ENCODE peak calls at places on chromosomes 13 and 19, in nine cellular contexts. O is ovary, P is heart left ventricle, Y is gastrocnemius medialis, Q is tibial nerve, F is adrenal gland, J is A549, L is stomach, N is body of pancreas. B is an unnamed sample.

GRCh38 chr13:44308352-44308751 is 65.3 kb upstream of the SERP2 start:
- DNase-seq in O (no peak), P (no peak), Y (no peak), Q (no peak), F (no peak), J (no peak), L (no peak), N (no peak), B (no peak)

GRCh38 chr13:113367771-113368170 is 3.8 kb upstream of the GRTP1 start:
- DNase-seq in O (no peak), P (no peak), Y (no peak), Q (no peak), F (no peak), J (no peak), L (peak), N (no peak), B (no peak)

GRCh38 chr13:74305876-74306275 is 171.7 kb upstream of the KLF12 start:
- DNase-seq in O (no peak), P (no peak), Y (no peak), Q (no peak), F (no peak), J (no peak), L (no peak), N (no peak), B (no peak)

GRCh38 chr19:12940897-12941296 is 2.5 kb downstream of the CALR start:
- DNase-seq in O (no peak), P (no peak), Y (no peak), Q (no peak), F (no peak), J (no peak), L (no peak), N (no peak), B (no peak)

GRCh38 chr13:47632311-47632710 is 368.8 kb downstream of the SUCLA2 start:
- DNase-seq in O (no peak), P (no peak), Y (no peak), Q (no peak), F (no peak), J (no peak), L (no peak), N (no peak), B (no peak)

GRCh38 chr13:41700790-41701310 is 243.5 kb downstream of the RGCC start:
- DNase-seq in O (no peak), P (peak), Y (no peak), Q (no peak), F (peak), J (no peak), L (no peak), N (peak), B (no peak)

GRCh38 chr19:51271015-51271600 is 20.2 kb downstream of the SIGLECL1 start:
- DNase-seq in O (no peak), P (no peak), Y (no peak), Q (no peak), F (no peak), J (no peak), L (no peak), N (no peak), B (no peak)

GRCh38 chr19:5038631-5039271 is 69.8 kb downstream of the KDM4B start:
- DNase-seq in O (no peak), P (no peak), Y (no peak), Q (no peak), F (no peak), J (peak), L (peak), N (no peak), B (no peak)

GRCh38 chr19:34962281-34962944 is 1.6 kb downstream of the ZNF792 start:
- DNase-seq in O (no peak), P (peak), Y (no peak), Q (no peak), F (no peak), J (no peak), L (no peak), N (peak), B (no peak)

GRCh38 chr13:109764474-109765292 is 21.7 kb downstream of the IRS2 start:
- DNase-seq in O (no peak), P (no peak), Y (peak), Q (no peak), F (no peak), J (no peak), L (no peak), N (no peak), B (no peak)

GRCh38 chr13:44305845-44306244 is 67.8 kb upstream of the SERP2 start:
- DNase-seq in O (no peak), P (no peak), Y (no peak), Q (no peak), F (no peak), J (no peak), L (peak), N (no peak), B (peak)

GRCh38 chr19:29683009-29683408 is 17.7 kb downstream of the PLEKHF1 start:
- DNase-seq in O (no peak), P (no peak), Y (no peak), Q (no peak), F (no peak), J (no peak), L (no peak), N (no peak), B (no peak)

GRCh38 chr13:66689037-66689619 is 541.0 kb downstream of the PCDH9 start:
- DNase-seq in O (no peak), P (no peak), Y (no peak), Q (no peak), F (no peak), J (no peak), L (no peak), N (no peak), B (no peak)

GRCh38 chr13:50801087-50801931 is 42.2 kb downstream of the DLEU7 start:
- DNase-seq in O (peak), P (peak), Y (peak), Q (no peak), F (peak), J (peak), L (peak), N (peak), B (peak)

GRCh38 chr19:32691952-32692726 is 518 bp downstream of the NUDT19 start:
- DNase-seq in O (peak), P (peak), Y (peak), Q (no peak), F (peak), J (no peak), L (peak), N (peak), B (peak)

GRCh38 chr19:43504426-43505185 is at the start of gene PHLDB3:
- DNase-seq in O (peak), P (peak), Y (no peak), Q (no peak), F (peak), J (no peak), L (peak), N (peak), B (peak)

GRCh38 chr13:27177852-27178251 is 6.2 kb upstream of the USP12 start:
- DNase-seq in O (no peak), P (no peak), Y (no peak), Q (no peak), F (no peak), J (no peak), L (no peak), N (no peak), B (no peak)

GRCh38 chr19:5787554-5788182 is 3.1 kb upstream of the PRR22 start:
- DNase-seq in O (no peak), P (no peak), Y (no peak), Q (no peak), F (no peak), J (no peak), L (no peak), N (no peak), B (no peak)

GRCh38 chr13:23749288-23749880 is 139.8 kb downstream of the MIPEP start:
- DNase-seq in O (no peak), P (no peak), Y (no peak), Q (no peak), F (no peak), J (no peak), L (no peak), N (no peak), B (no peak)

GRCh38 chr19:42538841-42539709 is 10.8 kb upstream of the CEACAM1 start:
- DNase-seq in O (no peak), P (no peak), Y (no peak), Q (no peak), F (peak), J (no peak), L (no peak), N (no peak), B (no peak)

GRCh38 chr13:110520431-110521295 is 40.9 kb downstream of the RAB20 start:
- DNase-seq in O (peak), P (peak), Y (peak), Q (peak), F (peak), J (no peak), L (peak), N (peak), B (peak)

GRCh38 chr13:109345433-109345941 is 440.9 kb downstream of the IRS2 start:
- DNase-seq in O (no peak), P (no peak), Y (no peak), Q (no peak), F (no peak), J (no peak), L (no peak), N (no peak), B (no peak)

GRCh38 chr19:3151563-3152430 is 16.0 kb downstream of the GNA15 start:
- DNase-seq in O (no peak), P (no peak), Y (no peak), Q (no peak), F (no peak), J (no peak), L (no peak), N (no peak), B (no peak)

GRCh38 chr13:23322353-23323336 is 110.9 kb downstream of the SACS start:
- DNase-seq in O (no peak), P (no peak), Y (peak), Q (no peak), F (no peak), J (no peak), L (no peak), N (no peak), B (no peak)

GRCh38 chr13:52879950-52880650 is 31.7 kb upstream of the PCDH8 start:
- DNase-seq in O (no peak), P (no peak), Y (no peak), Q (no peak), F (no peak), J (no peak), L (no peak), N (no peak), B (no peak)

GRCh38 chr13:107480130-107480529 is 735.2 kb downstream of the LIG4 start:
- DNase-seq in O (no peak), P (no peak), Y (no peak), Q (no peak), F (no peak), J (no peak), L (no peak), N (no peak), B (no peak)

GRCh38 chr13:65378943-65379519 is 1851.1 kb downstream of the PCDH9 start:
- DNase-seq in O (no peak), P (no peak), Y (no peak), Q (no peak), F (no peak), J (no peak), L (no peak), N (no peak), B (no peak)

GRCh38 chr13:50627111-50627510 is 216.4 kb downstream of the DLEU7 start:
- DNase-seq in O (no peak), P (no peak), Y (no peak), Q (no peak), F (no peak), J (no peak), L (no peak), N (no peak), B (no peak)

GRCh38 chr19:16429066-16429758 is 42.6 kb downstream of the EPS15L1 start:
- DNase-seq in O (no peak), P (peak), Y (peak), Q (no peak), F (peak), J (no peak), L (peak), N (peak), B (peak)

GRCh38 chr13:24274452-24274971 is 34.9 kb upstream of the C1QTNF9 start:
- DNase-seq in O (peak), P (peak), Y (no peak), Q (no peak), F (no peak), J (no peak), L (peak), N (peak), B (no peak)

GRCh38 chr19:37990362-37990761 is 83.4 kb downstream of the SIPA1L3 start:
- DNase-seq in O (no peak), P (no peak), Y (no peak), Q (no peak), F (no peak), J (no peak), L (no peak), N (no peak), B (no peak)

GRCh38 chr13:73133536-73133935 is 74.7 kb downstream of the KLF5 start:
- DNase-seq in O (no peak), P (no peak), Y (no peak), Q (no peak), F (no peak), J (peak), L (peak), N (no peak), B (no peak)

GRCh38 chr13:21557995-21558394 is 46.0 kb downstream of the MICU2 start:
- DNase-seq in O (no peak), P (no peak), Y (no peak), Q (no peak), F (no peak), J (peak), L (no peak), N (no peak), B (no peak)

GRCh38 chr19:49056101-49056901 is 1.2 kb downstream of the CGB7 start:
- DNase-seq in O (peak), P (peak), Y (no peak), Q (peak), F (peak), J (peak), L (peak), N (peak), B (peak)

GRCh38 chr13:37364024-37364423 is 234.5 kb downstream of the POSTN start:
- DNase-seq in O (no peak), P (no peak), Y (no peak), Q (no peak), F (no peak), J (no peak), L (no peak), N (no peak), B (no peak)

GRCh38 chr19:3314962-3315675 is 51.3 kb upstream of the NFIC start:
- DNase-seq in O (no peak), P (no peak), Y (no peak), Q (no peak), F (no peak), J (no peak), L (no peak), N (no peak), B (no peak)

GRCh38 chr13:113972451-113973217 is 1.2 kb downstream of the C13orf46 start:
- DNase-seq in O (no peak), P (peak), Y (no peak), Q (no peak), F (no peak), J (no peak), L (no peak), N (no peak), B (peak)

GRCh38 chr19:10896851-10897526 is 25.6 kb downstream of the CARM1 start:
- DNase-seq in O (no peak), P (no peak), Y (peak), Q (no peak), F (no peak), J (no peak), L (no peak), N (no peak), B (no peak)

GRCh38 chr19:7228935-7229541 is 65.2 kb downstream of the INSR start:
- DNase-seq in O (no peak), P (no peak), Y (no peak), Q (no peak), F (no peak), J (no peak), L (no peak), N (no peak), B (no peak)
- H3K4me3 ChIP-seq in O (no peak), P (no peak), Y (no peak), Q (no peak), F (no peak), J (no peak), L (no peak), N (no peak), B (no peak)

DNA sequence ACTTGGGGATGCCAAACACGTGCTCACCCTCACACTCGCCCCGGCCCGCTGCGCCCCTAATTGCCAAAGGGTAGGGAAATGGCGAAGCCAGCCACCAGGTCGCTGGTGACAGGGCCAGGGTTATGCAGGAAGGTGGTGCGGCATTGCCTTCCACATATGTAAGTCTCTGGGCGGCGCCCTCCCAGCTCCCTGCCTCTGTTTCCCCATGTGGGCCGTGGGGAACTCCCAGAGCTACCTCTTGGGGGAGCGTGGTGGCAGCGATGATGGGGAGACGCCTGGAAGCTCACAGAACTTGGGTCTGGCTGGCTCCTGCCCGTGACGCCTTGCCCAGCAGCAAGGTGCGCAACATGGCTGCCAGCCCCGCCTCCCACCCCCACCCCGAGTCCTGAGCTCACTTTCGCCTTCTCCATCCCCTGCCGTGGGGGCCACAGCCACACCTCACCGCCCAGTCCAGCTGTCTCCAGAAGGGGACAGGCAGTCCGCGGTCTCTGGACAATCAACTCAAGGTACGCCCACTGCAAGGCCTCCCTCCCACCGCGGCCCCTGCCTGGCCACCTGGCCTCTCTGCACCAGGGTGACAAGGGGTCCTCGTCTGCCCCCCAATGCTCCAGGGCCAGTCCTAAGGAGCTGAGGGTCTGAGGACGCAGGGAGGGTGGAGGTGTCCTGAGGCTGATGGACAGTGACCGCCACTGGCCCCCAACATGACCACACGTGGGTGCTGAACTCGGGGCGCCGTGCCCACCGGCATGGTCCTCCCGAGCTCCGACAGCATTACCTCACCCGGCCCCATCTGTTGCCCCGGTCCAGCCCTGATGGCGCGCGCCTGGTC is 6.6 kb downstream of the C19orf25 start:
- DNase-seq in O (no peak), P (no peak), Y (no peak), Q (no peak), F (no peak), J (no peak), L (no peak), N (no peak), B (no peak)
- TF ChIP-seq POLR2A in O (no peak), P (no peak), Y (no peak), Q (no peak), F (no peak), J (no peak), L (no peak), N (no peak), B (no peak)

DNA sequence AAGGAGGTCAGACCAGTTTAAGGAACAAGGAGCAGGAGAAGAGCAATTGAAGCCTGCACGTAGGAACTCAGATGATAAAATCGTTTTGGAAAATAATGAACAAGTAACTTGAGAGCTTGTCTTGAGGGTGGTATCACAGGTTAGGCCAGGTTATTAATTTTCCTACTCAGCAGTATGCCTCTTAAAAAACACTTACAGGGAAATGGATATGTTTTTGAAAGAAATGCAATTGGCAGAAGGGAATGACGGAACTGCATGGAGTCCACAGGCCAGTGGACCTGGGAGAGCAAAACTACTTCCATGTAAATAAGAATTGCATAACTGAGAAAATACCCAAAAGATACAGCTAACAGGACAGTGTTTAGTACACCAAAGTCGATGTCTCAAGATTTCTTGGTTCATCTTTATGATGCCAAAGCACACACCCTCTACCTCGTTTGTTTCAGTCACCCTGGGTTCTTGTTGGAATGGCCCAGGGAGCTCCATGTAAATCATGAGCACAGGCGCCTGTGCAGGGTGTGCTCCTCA is 35.2 kb downstream of the MBNL2 start:
- DNase-seq in O (no peak), P (no peak), Y (no peak), Q (no peak), F (no peak), J (no peak), L (no peak), N (no peak), B (no peak)
- H3K27ac ChIP-seq in O (no peak), P (peak), Y (peak), Q (peak), F (peak), J (peak), L (peak), N (peak), B (peak)

DNA sequence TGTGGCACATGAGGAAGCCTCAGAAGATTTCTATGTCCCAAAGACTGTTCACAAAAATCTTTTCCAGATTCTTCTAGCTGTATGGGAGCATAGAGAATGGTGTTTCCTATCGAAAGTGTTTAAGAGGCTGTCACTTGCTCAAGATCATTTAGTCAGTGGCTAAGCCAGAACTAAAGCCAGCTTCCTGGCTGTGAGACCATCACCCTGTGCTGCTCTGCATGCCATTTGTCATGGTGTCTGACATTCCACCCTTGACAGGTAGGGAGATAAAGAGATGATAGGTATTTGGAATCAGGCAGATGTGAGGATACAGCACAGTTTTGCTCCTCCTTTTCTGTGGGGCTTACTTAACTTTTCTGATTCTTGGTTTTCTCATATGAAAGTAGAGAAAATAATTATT is 177.3 kb downstream of the DNAJC15 start:
- DNase-seq in O (no peak), P (no peak), Y (no peak), Q (no peak), F (no peak), J (no peak), L (no peak), N (no peak), B (no peak)
- H3K4me3 ChIP-seq in O (no peak), P (no peak), Y (no peak), Q (no peak), F (no peak), J (no peak), L (no peak), N (no peak), B (no peak)

DNA sequence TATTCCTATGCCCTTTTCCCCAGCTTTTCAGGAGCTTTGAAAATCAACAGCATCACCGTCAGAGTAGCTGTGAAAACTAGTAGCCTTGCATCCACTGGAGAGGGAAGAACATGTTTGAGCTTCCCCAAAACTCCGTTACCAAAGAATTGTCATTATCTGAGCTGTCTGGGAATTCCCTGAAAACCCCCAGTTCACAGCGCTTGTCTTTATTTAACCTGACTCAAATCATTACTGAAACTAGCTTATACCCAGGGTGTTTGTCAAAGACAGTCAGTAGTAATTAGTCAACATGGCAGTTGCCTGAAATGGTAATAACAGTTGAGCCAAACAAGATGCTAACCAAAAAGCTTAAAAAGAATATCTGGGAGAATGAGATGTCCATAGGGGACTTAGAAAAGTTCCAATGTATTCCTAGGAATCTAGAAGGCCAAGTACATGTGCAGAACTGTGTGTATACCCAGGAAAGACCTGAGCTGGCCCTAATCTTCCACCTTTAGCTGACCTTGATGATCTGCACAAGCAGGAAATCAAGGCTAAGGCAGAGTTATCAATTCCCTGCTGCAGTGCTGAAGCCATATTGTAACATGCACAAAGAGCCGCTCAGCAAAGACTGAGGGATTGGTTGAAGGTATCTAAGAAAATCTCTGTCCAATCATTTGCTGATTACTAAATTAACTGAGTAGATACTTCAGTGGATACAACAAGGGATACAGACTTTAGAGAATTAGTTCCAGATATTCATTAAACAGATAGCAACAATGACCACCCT is 130.8 kb downstream of the KL start:
- DNase-seq in O (no peak), P (no peak), Y (no peak), Q (no peak), F (no peak), J (no peak), L (no peak), N (no peak), B (no peak)
- TF ChIP-seq POLR2A in O (no peak), P (no peak), Y (no peak), Q (no peak), F (no peak), J (no peak), L (no peak), N (no peak), B (no peak)

B was measured in right lobe of liver.